ENCODE peak calls at places on chromosome 10, in six cellular contexts. R, M, U, W, K and O are unnamed samples. For H3K9me3, the result is how much of the 10 kb centered on the place peaks cover.

GRCh38 chr10:71717056-71717755 is 2.4 kb downstream of the C10orf105 start:
- DNase-seq in R (no peak), M (no peak), U (no peak), W (no peak), K (no peak), O (no peak)

GRCh38 chr10:52871191-52871843 is 98.7 kb upstream of the MBL2 start:
- DNase-seq in R (no peak), M (no peak), U (no peak), W (no peak), K (no peak), O (no peak)

GRCh38 chr10:116274141-116274861 is 1.3 kb upstream of the GFRA1 start:
- DNase-seq in R (no peak), M (peak), U (peak), W (no peak), K (no peak), O (no peak)

GRCh38 chr10:125258676-125259075 is 98.3 kb upstream of the CTBP2 start:
- DNase-seq in R (no peak), M (no peak), U (no peak), W (no peak), K (no peak), O (no peak)

GRCh38 chr10:32149257-32149955 is 93.2 kb upstream of the KIF5B start:
- DNase-seq in R (no peak), M (no peak), U (no peak), W (no peak), K (no peak), O (no peak)

GRCh38 chr10:125982256-125982948 is 86.0 kb downstream of the FANK1 start:
- DNase-seq in R (no peak), M (peak), U (no peak), W (no peak), K (no peak), O (peak)

GRCh38 chr10:94890264-94891022 is 48.0 kb upstream of the CYP2C9 start:
- DNase-seq in R (no peak), M (no peak), U (no peak), W (no peak), K (no peak), O (no peak)

GRCh38 chr10:86607674-86608073 is 46.7 kb upstream of the OPN4 start:
- DNase-seq in R (no peak), M (no peak), U (no peak), W (no peak), K (no peak), O (no peak)

GRCh38 chr10:62217683-62218082 is 51.0 kb downstream of the RTKN2 start:
- DNase-seq in R (no peak), M (no peak), U (no peak), W (no peak), K (no peak), O (no peak)

GRCh38 chr10:95558593-95559320 is 2.4 kb downstream of the SORBS1 start:
- DNase-seq in R (no peak), M (no peak), U (no peak), W (no peak), K (no peak), O (no peak)

GRCh38 chr10:5163487-5163886 is 21.5 kb downstream of the AKR1C8 start:
- DNase-seq in R (no peak), M (no peak), U (no peak), W (no peak), K (no peak), O (no peak)
- H3K9me3 ChIP-seq in R (under half), M (under half), U (under half), W (under half), K (under half), O (under half)

GRCh38 chr10:123993534-123994416 is 99.6 kb downstream of the CHST15 start:
- DNase-seq in R (no peak), M (no peak), U (no peak), W (no peak), K (no peak), O (no peak)

GRCh38 chr10:123996302-123996701 is 97.1 kb downstream of the CHST15 start:
- DNase-seq in R (no peak), M (no peak), U (no peak), W (no peak), K (no peak), O (no peak)

GRCh38 chr10:123995461-123996131 is 97.8 kb downstream of the CHST15 start:
- DNase-seq in R (no peak), M (peak), U (no peak), W (no peak), K (no peak), O (peak)

GRCh38 chr10:123995082-123995460 is 98.3 kb downstream of the CHST15 start:
- DNase-seq in R (no peak), M (no peak), U (no peak), W (no peak), K (no peak), O (no peak)

DNA sequence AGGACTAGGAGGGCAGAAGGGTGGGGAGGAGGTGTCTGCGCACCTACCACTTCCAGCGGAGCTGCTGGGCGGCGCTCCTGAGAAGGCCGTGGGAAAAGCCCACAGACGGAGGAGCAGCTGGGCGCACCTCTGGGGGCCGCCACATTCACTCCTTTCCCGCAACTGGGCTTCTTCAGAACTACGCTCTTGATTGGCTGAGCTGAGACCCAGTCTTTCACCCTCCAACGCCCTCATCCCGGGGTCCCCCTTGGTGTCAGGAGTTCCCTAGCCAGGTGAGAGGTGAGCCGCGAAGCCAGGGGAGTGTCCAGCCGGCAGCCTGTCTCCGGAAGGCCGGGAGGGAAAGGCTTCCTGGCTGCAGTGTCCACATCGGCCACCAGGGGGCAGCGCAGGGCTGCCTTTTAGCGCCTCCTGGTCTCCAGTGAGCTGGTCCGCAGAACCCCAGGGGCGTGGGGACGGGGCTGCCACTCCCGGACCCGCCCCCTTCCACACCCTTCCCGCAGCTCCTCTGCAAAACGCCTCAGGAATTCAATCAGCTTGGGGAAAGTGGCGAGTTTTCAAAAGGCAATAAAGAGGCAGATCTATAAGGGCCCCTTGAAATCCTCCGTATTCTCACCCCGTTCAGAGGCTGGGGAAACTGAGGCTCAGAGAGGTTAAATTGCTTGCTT is 98.8 kb downstream of the CHST15 start:
- DNase-seq in R (peak), M (peak), U (peak), W (peak), K (peak), O (peak)
- H3K4me3 ChIP-seq in R (peak), M (peak), U (peak), W (peak), K (peak), O (peak)

GRCh38 chr10:128484041-128484440 is 357.8 kb upstream of the MKI67 start:
- DNase-seq in R (no peak), M (no peak), U (no peak), W (no peak), K (no peak), O (no peak)

GRCh38 chr10:128483216-128483615 is 357.0 kb upstream of the MKI67 start:
- DNase-seq in R (no peak), M (no peak), U (no peak), W (no peak), K (no peak), O (no peak)

GRCh38 chr10:128489324-128490247 is 363.4 kb upstream of the MKI67 start:
- DNase-seq in R (no peak), M (no peak), U (no peak), W (no peak), K (no peak), O (no peak)

GRCh38 chr10:128487517-128487916 is 361.3 kb upstream of the MKI67 start:
- DNase-seq in R (no peak), M (no peak), U (no peak), W (no peak), K (no peak), O (no peak)

DNA sequence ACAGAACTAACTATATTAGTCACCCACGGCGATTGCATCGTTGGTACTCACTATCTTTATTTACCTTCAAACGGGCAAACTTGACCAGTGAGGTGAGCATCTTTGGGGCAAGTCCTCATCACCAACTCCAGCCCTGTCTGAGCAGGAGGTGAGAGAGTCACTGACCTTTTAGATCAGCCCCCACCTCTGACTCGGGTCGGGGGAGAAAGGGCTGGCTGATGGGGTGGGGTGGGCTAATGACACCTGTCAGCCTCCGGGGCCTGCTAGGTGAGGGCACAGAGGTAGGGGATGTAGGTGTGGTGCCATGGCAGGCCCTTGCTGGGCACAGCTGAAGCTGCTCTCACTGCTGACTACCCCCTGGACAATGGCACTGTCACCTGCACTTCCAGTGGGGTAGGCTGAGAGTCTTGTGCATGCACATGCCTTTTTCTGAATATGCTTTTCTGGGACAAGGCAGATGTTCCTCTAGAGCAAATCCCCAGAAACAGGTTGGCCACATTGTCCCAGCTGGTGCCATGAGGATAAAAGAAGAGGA is 359.5 kb upstream of the MKI67 start:
- DNase-seq in R (no peak), M (no peak), U (no peak), W (no peak), K (no peak), O (no peak)
- H3K9me3 ChIP-seq in R (under half), M (under half), U (under half), W (under half), K (under half), O (under half)

DNA sequence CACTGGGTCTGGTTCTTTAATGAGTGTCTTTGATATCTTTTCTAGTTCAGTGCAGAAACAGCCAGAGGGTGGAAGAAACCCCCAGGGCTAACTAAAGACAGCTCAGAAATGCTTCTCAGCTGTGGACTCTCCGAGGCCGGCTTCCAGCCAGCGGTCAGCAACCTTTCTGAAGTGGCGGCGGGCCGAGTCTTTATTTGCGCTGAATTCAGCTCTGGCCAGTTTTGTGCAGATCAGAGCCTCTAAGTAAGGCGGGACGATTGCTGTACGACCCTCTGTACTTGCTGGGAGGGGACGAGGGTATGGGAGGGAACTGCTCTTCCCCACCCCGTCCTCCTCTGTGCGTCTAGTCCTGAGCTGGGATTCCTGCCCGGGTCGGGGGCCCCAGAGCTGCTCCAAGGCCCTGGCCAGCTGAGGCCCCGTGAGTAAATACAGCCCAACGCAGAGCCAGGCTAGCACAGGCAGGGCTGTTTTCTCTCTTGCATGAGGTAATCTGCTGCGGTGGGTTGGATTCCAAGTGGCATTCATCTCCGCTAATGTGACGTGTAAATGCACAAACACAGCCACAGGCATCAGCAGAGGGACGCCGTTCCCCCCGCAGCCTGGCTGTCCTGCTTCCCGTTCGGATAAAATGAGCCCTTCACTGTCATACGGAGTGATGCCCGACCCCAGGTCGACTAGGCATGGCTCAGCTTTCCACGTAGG is 159.7 kb downstream of the PIP4K2A start:
- DNase-seq in R (no peak), M (peak), U (peak), W (peak), K (no peak), O (no peak)
- H3K4me3 ChIP-seq in R (no peak), M (no peak), U (peak), W (peak), K (no peak), O (no peak)